ENCODE peak calls at places on chromosomes 1 and 21, in nine cellular contexts. O, A, U, Q, Z, N, B, C and L are unnamed samples.

GRCh38 chr1:169892819-169893644 is 664 bp downstream of the SCYL3 start:
- DNase-seq in O (no peak), A (peak; percentile 44), U (no peak), Q (no peak), Z (peak; percentile 40), N (peak; percentile 78), B (peak; percentile 17), C (peak; percentile 38), L (peak; percentile 43)

GRCh38 chr1:235708390-235708962 is 58.9 kb upstream of the GNG4 start:
- DNase-seq in O (no peak), A (no peak), U (no peak), Q (no peak), Z (no peak), N (no peak), B (no peak), C (no peak), L (peak; percentile 75)

GRCh38 chr21:42474043-42474831 is 21.8 kb downstream of the RSPH1 start:
- DNase-seq in O (peak; percentile 54), A (no peak), U (no peak), Q (no peak), Z (no peak), N (no peak), B (no peak), C (no peak), L (peak; percentile 80)

GRCh38 chr1:79380078-79380477 is 373.5 kb upstream of the ADGRL4 start:
- DNase-seq in O (no peak), A (no peak), U (no peak), Q (no peak), Z (no peak), N (no peak), B (no peak), C (no peak), L (no peak)

GRCh38 chr1:156592158-156592909 is 758 bp downstream of the NAXE start:
- DNase-seq in O (no peak), A (no peak), U (no peak), Q (no peak), Z (no peak), N (no peak), B (no peak), C (no peak), L (peak; percentile 27)

GRCh38 chr1:20058531-20058930 is 11.5 kb upstream of the PLA2G5 start:
- DNase-seq in O (no peak), A (peak; percentile 58), U (no peak), Q (no peak), Z (no peak), N (no peak), B (no peak), C (no peak), L (peak; percentile 16)

GRCh38 chr1:212975607-212975918 is 25.2 kb downstream of the VASH2 start:
- DNase-seq in O (no peak), A (no peak), U (no peak), Q (no peak), Z (no peak), N (no peak), B (no peak), C (no peak), L (no peak)

GRCh38 chr21:43832158-43832550 is 32.9 kb upstream of the AGPAT3 start:
- DNase-seq in O (no peak), A (no peak), U (peak; percentile 31), Q (no peak), Z (no peak), N (no peak), B (no peak), C (no peak), L (no peak)

GRCh38 chr1:22039594-22040347 is 12.7 kb upstream of the CDC42 start:
- DNase-seq in O (no peak), A (peak; percentile 96), U (peak; percentile 82), Q (no peak), Z (no peak), N (peak; percentile 71), B (peak; percentile 71), C (peak; percentile 77), L (peak; percentile 55)

GRCh38 chr21:29102791-29103257 is 27.6 kb upstream of the MAP3K7CL start:
- DNase-seq in O (no peak), A (no peak), U (no peak), Q (no peak), Z (no peak), N (no peak), B (no peak), C (no peak), L (no peak)

GRCh38 chr1:162147760-162148159 is 78.3 kb downstream of the NOS1AP start:
- DNase-seq in O (no peak), A (no peak), U (no peak), Q (peak; percentile 77), Z (no peak), N (no peak), B (no peak), C (no peak), L (no peak)

GRCh38 chr21:43800124-43800523 is 10.7 kb downstream of the RRP1 start:
- DNase-seq in O (no peak), A (no peak), U (no peak), Q (no peak), Z (no peak), N (no peak), B (no peak), C (no peak), L (no peak)

GRCh38 chr1:22286491-22286890 is 143.6 kb upstream of the WNT4 start:
- DNase-seq in O (no peak), A (no peak), U (no peak), Q (no peak), Z (no peak), N (no peak), B (no peak), C (no peak), L (no peak)

GRCh38 chr1:7255303-7256058 is 470.2 kb downstream of the CAMTA1 start:
- DNase-seq in O (no peak), A (no peak), U (no peak), Q (no peak), Z (no peak), N (no peak), B (no peak), C (no peak), L (no peak)